ENCODE peak calls at places on chromosome 21, in four cellular contexts. V, A, F and B are unnamed samples.

GRCh38 chr21:42672699-42673458 is 19.5 kb downstream of the PDE9A start:
- DNase-seq in V (peak), A (peak), F (no peak), B (peak)

GRCh38 chr21:38950388-38951094 is 144.8 kb downstream of the ETS2 start:
- DNase-seq in V (peak), A (peak), F (no peak), B (no peak)

GRCh38 chr21:17451364-17451869 is 61.4 kb upstream of the CXADR start:
- DNase-seq in V (peak), A (peak), F (no peak), B (no peak)

GRCh38 chr21:38323721-38324591 is 67.2 kb downstream of the KCNJ15 start:
- DNase-seq in V (peak), A (peak), F (peak), B (peak)

GRCh38 chr21:26964379-26964778 is 2.5 kb downstream of the ADAMTS5 start:
- DNase-seq in V (peak), A (peak), F (peak), B (peak)

GRCh38 chr21:41369915-41370839 is 8.3 kb downstream of the MX2 start:
- DNase-seq in V (peak), A (no peak), F (no peak), B (peak)

GRCh38 chr21:18743523-18743922 is 339.9 kb upstream of the TMPRSS15 start:
- DNase-seq in V (no peak), A (no peak), F (no peak), B (no peak)

GRCh38 chr21:44019568-44019958 is 7.5 kb downstream of the TRAPPC10 start:
- DNase-seq in V (no peak), A (no peak), F (no peak), B (no peak)

GRCh38 chr21:41947596-41948403 is 6.0 kb downstream of the C2CD2 start:
- DNase-seq in V (no peak), A (peak), F (no peak), B (no peak)

GRCh38 chr21:42499430-42500106 is 3.5 kb upstream of the RSPH1 start:
- DNase-seq in V (no peak), A (no peak), F (no peak), B (peak)

GRCh38 chr21:25944082-25944481 is 209.3 kb downstream of the GABPA start:
- DNase-seq in V (no peak), A (no peak), F (no peak), B (no peak)

GRCh38 chr21:38486221-38486620 is 12.1 kb downstream of the ERG start:
- DNase-seq in V (peak), A (peak), F (no peak), B (no peak)

GRCh38 chr21:24179110-24179509 is 1428.2 kb downstream of the MRPL39 start:
- DNase-seq in V (no peak), A (no peak), F (no peak), B (no peak)

GRCh38 chr21:44413566-44414290 is 41.6 kb upstream of the LRRC3 start:
- DNase-seq in V (no peak), A (no peak), F (peak), B (no peak)

GRCh38 chr21:19853709-19854575 is 1144.3 kb upstream of the NCAM2 start:
- DNase-seq in V (no peak), A (no peak), F (peak), B (no peak)

GRCh38 chr21:42973309-42973990 is 912 bp upstream of the PKNOX1 start:
- DNase-seq in V (no peak), A (no peak), F (peak), B (no peak)

GRCh38 chr21:14388282-14388681 is 5.3 kb upstream of the HSPA13 start:
- DNase-seq in V (no peak), A (no peak), F (no peak), B (no peak)

GRCh38 chr21:29187939-29188338 is 57.5 kb downstream of the MAP3K7CL start:
- DNase-seq in V (peak), A (peak), F (no peak), B (no peak)

GRCh38 chr21:41856572-41856971 is 22.6 kb downstream of the PRDM15 start:
- DNase-seq in V (no peak), A (no peak), F (no peak), B (no peak)

GRCh38 chr21:41783476-41784150 is 16.8 kb upstream of the RIPK4 start:
- DNase-seq in V (no peak), A (no peak), F (no peak), B (no peak)

GRCh38 chr21:30349572-30349971 is 1.2 kb upstream of the KRTAP23-1 start:
- DNase-seq in V (no peak), A (no peak), F (no peak), B (peak)

GRCh38 chr21:14382486-14382834 is 486 bp downstream of the HSPA13 start:
- DNase-seq in V (no peak), A (peak), F (no peak), B (peak)

GRCh38 chr21:41965447-41966340 is 11.9 kb upstream of the C2CD2 start:
- DNase-seq in V (no peak), A (no peak), F (no peak), B (no peak)

GRCh38 chr21:15064576-15065380 is at the start of gene NRIP1:
- DNase-seq in V (peak), A (peak), F (peak), B (peak)

GRCh38 chr21:42819861-42820512 is 59.4 kb downstream of the WDR4 start:
- DNase-seq in V (no peak), A (no peak), F (no peak), B (no peak)

GRCh38 chr21:36992671-36993070 is 13.8 kb upstream of the RIPPLY3 start:
- DNase-seq in V (no peak), A (no peak), F (peak), B (peak)

GRCh38 chr21:42056996-42057689 is 14.0 kb upstream of the UMODL1 start:
- DNase-seq in V (peak), A (peak), F (no peak), B (no peak)

GRCh38 chr21:41600116-41600515 is 92.2 kb upstream of the TMPRSS2 start:
- DNase-seq in V (no peak), A (no peak), F (no peak), B (no peak)

GRCh38 chr21:18608226-18608625 is 204.6 kb upstream of the TMPRSS15 start:
- DNase-seq in V (no peak), A (no peak), F (no peak), B (no peak)

GRCh38 chr21:38314534-38314933 is 57.7 kb downstream of the KCNJ15 start:
- DNase-seq in V (no peak), A (no peak), F (no peak), B (peak)

GRCh38 chr21:35220301-35220700 is 171.2 kb upstream of the RUNX1 start:
- DNase-seq in V (no peak), A (no peak), F (no peak), B (peak)

GRCh38 chr21:46127239-46128105 is 27.9 kb downstream of the FTCD start:
- DNase-seq in V (no peak), A (no peak), F (no peak), B (no peak)
- H3K18ac ChIP-seq in V (no peak), A (no peak), F (no peak), B (no peak)

GRCh38 chr21:34085129-34085528 is 11.8 kb downstream of the MRPS6 start:
- DNase-seq in V (no peak), A (no peak), F (no peak), B (peak)
- H3K23ac ChIP-seq in V (no peak), A (no peak), F (no peak), B (no peak)

GRCh38 chr21:45421846-45422775 is 17.1 kb downstream of the COL18A1 start:
- DNase-seq in V (no peak), A (no peak), F (no peak), B (no peak)
- H3K18ac ChIP-seq in V (no peak), A (no peak), F (no peak), B (no peak)

GRCh38 chr21:33230518-33231324 is 983 bp downstream of the IFNAR2 start:
- DNase-seq in V (peak), A (peak), F (peak), B (peak)

GRCh38 chr21:33228455-33228854 is 1.3 kb upstream of the IFNAR2 start:
- DNase-seq in V (no peak), A (no peak), F (no peak), B (no peak)

GRCh38 chr21:33231526-33231925 is 1.8 kb downstream of the IFNAR2 start:
- DNase-seq in V (no peak), A (no peak), F (no peak), B (no peak)

GRCh38 chr21:33229099-33229775 is 501 bp upstream of the IFNAR2 start:
- DNase-seq in V (no peak), A (no peak), F (no peak), B (no peak)

DNA sequence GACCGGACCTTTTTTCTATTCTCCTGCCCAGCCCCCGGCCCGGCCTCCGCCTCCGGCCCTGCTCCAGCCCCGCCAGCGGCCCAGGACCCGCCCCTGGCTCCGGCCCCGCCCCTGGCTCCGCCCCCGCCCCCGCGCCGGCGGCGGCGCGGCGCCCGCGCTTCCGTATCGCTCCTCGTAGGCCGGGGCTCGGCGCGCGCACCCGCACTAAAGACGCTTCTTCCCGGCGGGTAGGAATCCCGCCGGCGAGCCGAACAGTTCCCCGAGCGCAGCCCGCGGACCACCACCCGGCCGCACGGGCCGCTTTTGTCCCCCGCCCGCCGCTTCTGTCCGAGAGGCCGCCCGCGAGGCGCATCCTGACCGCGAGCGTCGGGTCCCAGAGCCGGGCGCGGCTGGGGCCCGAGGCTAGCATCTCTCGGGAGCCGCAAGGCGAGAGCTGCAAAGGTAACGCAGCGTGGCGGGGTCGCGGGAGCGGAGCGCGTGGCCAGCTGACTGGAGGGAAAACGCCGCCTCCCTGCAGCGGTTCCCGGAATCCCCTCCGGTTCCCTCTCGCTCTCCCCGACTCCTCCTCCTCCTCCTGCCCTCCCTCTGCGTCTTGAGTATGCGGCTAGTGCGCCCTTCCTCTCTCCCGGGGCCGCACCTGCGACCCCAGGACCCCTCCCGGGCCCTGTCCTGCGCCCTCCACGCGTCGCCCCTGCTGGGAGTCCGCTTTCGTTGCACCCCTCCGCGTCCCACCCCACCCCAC is at the start of gene IFNAR2:
- DNase-seq in V (peak), A (peak), F (peak), B (peak)
- H3K23ac ChIP-seq in V (no peak), A (peak), F (no peak), B (peak)